ENCODE peak calls at places on chromosomes 3 and 15, in five cellular contexts. Z is heart right ventricle; B is body of pancreas; V is CD8-positive, alpha-beta memory T cell; C is CD8-positive, alpha-beta T cell. A is an unnamed sample. For H3K4me1, the result is how much of the 10 kb centered on the place peaks cover.

GRCh38 chr3:148227534-148227933 is 470.2 kb upstream of the AGTR1 start:
- DNase-seq in Z (no peak), B (no peak), V (no peak), C (no peak), A (no peak)

GRCh38 chr3:65013053-65013452 is 325.3 kb upstream of the ADAMTS9 start:
- DNase-seq in Z (no peak), B (no peak), V (no peak), C (no peak), A (no peak)

GRCh38 chr15:63969652-63970421 is 76.4 kb downstream of the DAPK2 start:
- DNase-seq in Z (no peak), B (peak), V (no peak), C (no peak), A (no peak)

GRCh38 chr15:29883126-29883525 is 60.9 kb upstream of the TJP1 start:
- DNase-seq in Z (no peak), B (no peak), V (no peak), C (no peak), A (no peak)

GRCh38 chr15:63277893-63278505 is 594 bp downstream of the APH1B start:
- DNase-seq in Z (no peak), B (peak), V (no peak), C (no peak), A (no peak)

GRCh38 chr3:10416730-10417300 is 88.6 kb downstream of the ATP2B2 start:
- DNase-seq in Z (no peak), B (no peak), V (no peak), C (no peak), A (no peak)

GRCh38 chr3:105837143-105837740 is 31.6 kb downstream of the CBLB start:
- DNase-seq in Z (no peak), B (no peak), V (no peak), C (no peak), A (no peak)

GRCh38 chr3:10928396-10928960 is 64.1 kb upstream of the SLC6A1 start:
- DNase-seq in Z (no peak), B (no peak), V (no peak), C (no peak), A (no peak)

GRCh38 chr15:59996498-59997041 is 7.5 kb upstream of the FOXB1 start:
- DNase-seq in Z (no peak), B (no peak), V (no peak), C (no peak), A (no peak)

GRCh38 chr3:150370129-150370602 is 37.9 kb upstream of the TSC22D2 start:
- DNase-seq in Z (no peak), B (peak), V (no peak), C (no peak), A (no peak)

GRCh38 chr3:138727371-138727770 is 107.4 kb downstream of the PIK3CB start:
- DNase-seq in Z (no peak), B (no peak), V (no peak), C (no peak), A (no peak)

GRCh38 chr15:41332788-41333527 is at the start of gene NUSAP1:
- DNase-seq in Z (no peak), B (no peak), V (no peak), C (no peak), A (no peak)

GRCh38 chr15:78018968-78019644 is 58.4 kb downstream of the TBC1D2B start:
- DNase-seq in Z (no peak), B (peak), V (no peak), C (peak), A (no peak)

GRCh38 chr3:43729707-43730399 is 39.1 kb downstream of the ABHD5 start:
- DNase-seq in Z (no peak), B (peak), V (no peak), C (no peak), A (no peak)

GRCh38 chr15:60799885-60800728 is 321.2 kb upstream of the ICE2 start:
- DNase-seq in Z (no peak), B (no peak), V (no peak), C (peak), A (no peak)

GRCh38 chr3:31077021-31077601 is 182.7 kb upstream of the GADL1 start:
- DNase-seq in Z (no peak), B (no peak), V (no peak), C (no peak), A (no peak)

GRCh38 chr3:148711981-148712666 is 14.4 kb downstream of the AGTR1 start:
- DNase-seq in Z (no peak), B (no peak), V (no peak), C (no peak), A (no peak)

GRCh38 chr3:194095902-194096301 is 40.0 kb upstream of the HES1 start:
- DNase-seq in Z (no peak), B (no peak), V (no peak), C (no peak), A (no peak)

GRCh38 chr3:174243194-174243593 is 615.9 kb upstream of the NAALADL2 start:
- DNase-seq in Z (no peak), B (no peak), V (no peak), C (no peak), A (no peak)

DNA sequence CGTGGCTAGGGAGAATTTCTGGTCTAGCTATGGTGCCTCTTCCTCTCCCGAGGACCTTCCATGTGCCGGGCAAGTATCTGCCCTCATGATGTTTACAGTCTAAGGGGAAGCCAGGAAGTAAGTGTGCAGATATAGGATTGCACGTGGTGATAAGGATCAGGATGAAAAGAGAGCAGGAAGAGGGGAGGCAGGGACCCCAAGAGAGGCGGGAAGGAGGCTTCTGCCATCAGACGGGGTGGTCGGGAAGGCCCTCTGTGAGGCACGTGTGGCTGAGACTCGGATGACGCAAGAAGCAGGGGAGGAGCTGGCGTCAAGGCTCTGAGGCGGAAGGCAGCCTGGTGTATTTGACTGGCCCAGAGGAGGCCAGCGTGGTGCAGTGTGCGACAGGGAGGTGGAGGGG is 747 bp upstream of the IQSEC1 start:
- DNase-seq in Z (no peak), B (no peak), V (no peak), C (no peak), A (no peak)
- H3K4me3 ChIP-seq in Z (no peak), B (no peak), V (peak), C (peak), A (peak)

DNA sequence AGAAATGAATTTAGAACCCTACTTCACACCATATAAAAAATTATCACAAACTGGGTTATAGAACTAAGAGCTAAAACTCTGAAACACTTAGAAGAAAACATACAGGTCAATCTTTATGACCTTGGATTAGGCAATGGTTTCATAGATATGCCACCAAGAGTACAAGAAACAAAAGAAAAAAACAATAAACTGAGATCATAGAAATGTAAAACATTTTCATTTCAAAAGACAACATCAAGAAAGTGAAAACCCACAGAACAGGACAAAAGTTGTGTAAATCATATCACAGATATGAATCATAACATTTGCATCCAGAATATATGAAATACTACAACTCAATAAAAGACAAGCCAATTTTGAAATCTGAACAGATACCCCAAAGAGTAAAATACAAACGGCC is 72.4 kb downstream of the TBL1XR1 start:
- DNase-seq in Z (no peak), B (no peak), V (no peak), C (no peak), A (no peak)
- H3K4me1 ChIP-seq in Z (under half), B (half or more), V (under half), C (under half), A (under half)

GRCh38 chr3:4505688-4506558 is 12.8 kb downstream of the ITPR1 start:
- DNase-seq in Z (no peak), B (no peak), V (no peak), C (no peak), A (no peak)

GRCh38 chr3:4509043-4509442 is 15.9 kb downstream of the ITPR1 start:
- DNase-seq in Z (no peak), B (no peak), V (no peak), C (no peak), A (no peak)

GRCh38 chr3:4508048-4508981 is 15.2 kb downstream of the ITPR1 start:
- DNase-seq in Z (no peak), B (no peak), V (no peak), C (no peak), A (no peak)

GRCh38 chr3:4506559-4507009 is 13.4 kb downstream of the ITPR1 start:
- DNase-seq in Z (no peak), B (no peak), V (no peak), C (no peak), A (no peak)

DNA sequence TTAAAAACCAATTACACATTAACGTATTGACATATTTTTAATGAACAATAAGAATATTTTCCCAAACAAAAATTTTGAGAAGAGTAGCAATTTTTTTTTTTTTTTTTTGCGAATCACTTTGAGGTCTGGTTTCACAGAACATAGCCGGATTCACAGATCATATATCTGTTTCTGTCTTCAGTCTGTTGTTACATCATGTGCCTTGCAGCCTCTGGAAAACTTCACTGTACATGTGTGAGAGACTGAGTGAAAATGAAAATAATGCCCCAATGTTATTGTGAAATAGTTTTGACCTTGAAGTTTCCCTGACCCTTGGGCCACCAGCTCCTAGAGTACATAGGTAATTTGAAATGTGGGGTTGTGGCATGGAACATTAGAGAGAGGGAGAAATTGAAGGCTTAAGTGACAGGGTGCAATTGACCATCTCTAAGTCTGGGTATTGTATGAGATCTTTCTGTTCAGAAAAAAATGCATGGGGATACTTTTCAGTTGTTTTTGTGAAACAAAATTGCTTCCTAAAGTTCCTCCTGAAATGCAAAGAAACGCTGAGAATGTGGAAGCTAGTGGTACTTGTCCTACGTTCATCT is 14.0 kb downstream of the ITPR1 start:
- DNase-seq in Z (no peak), B (no peak), V (no peak), C (no peak), A (no peak)
- H3K27ac ChIP-seq in Z (no peak), B (no peak), V (no peak), C (no peak), A (no peak)

GRCh38 chr3:7171493-7171892 is 310.6 kb downstream of the GRM7 start:
- DNase-seq in Z (no peak), B (no peak), V (no peak), C (no peak), A (no peak)
- H3K4me3 ChIP-seq in Z (no peak), B (no peak), V (no peak), C (no peak), A (no peak)

GRCh38 chr3:133472889-133473288 is 73.0 kb downstream of the BFSP2 start:
- DNase-seq in Z (no peak), B (no peak), V (no peak), C (no peak), A (no peak)
- H3K4me1 ChIP-seq in Z (under half), B (under half), V (under half), C (under half), A (under half)

GRCh38 chr3:125129512-125129962 is 73.7 kb upstream of the HEG1 start:
- DNase-seq in Z (no peak), B (peak), V (no peak), C (no peak), A (no peak)
- H3K27ac ChIP-seq in Z (peak), B (no peak), V (no peak), C (no peak), A (no peak)

DNA sequence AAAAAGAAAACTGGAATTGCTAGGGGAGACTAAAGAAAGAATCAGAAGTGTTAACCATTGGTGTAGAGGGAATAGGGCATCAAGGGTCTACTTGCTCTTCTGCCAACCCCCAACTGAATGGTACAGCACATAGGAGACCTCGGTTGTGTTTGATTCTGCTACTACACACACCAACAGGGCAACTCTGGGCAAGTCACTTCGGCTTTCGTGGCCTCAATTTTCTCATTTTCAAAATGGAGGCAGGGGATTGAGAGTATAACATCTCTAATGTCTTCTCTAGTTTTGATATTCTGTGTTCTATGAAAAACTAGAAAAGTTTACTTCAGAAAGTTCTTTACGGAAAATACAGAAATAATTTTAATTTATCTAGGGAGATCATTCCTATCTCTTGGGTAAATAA is 120.3 kb upstream of the PHLDB2 start:
- DNase-seq in Z (no peak), B (no peak), V (no peak), C (no peak), A (no peak)
- H3K4me3 ChIP-seq in Z (no peak), B (no peak), V (no peak), C (no peak), A (no peak)

A was measured in effector memory CD4-positive, alpha-beta T cell.